ENCODE peak calls at places on chromosomes 12 and 14, in five cellular contexts. X is breast epithelium, L is heart left ventricle, T is AG10803, N is mammary epithelial cell. Z is an unnamed sample.

GRCh38 chr12:6774557-6775062 is 2.3 kb downstream of the LAG3 start:
- DNase-seq in X (no peak), L (no peak), N (no peak), T (no peak), Z (no peak)

GRCh38 chr14:32513571-32514009 is 184.5 kb downstream of the AKAP6 start:
- DNase-seq in N (peak; percentile 4), L (no peak), T (peak; percentile 58), X (no peak), Z (peak; percentile 48)

GRCh38 chr12:59077153-59077930 is 157.0 kb upstream of the LRIG3 start:
- DNase-seq in X (peak; percentile 36), N (peak; percentile 89), T (peak; percentile 67), L (no peak), Z (peak; percentile 77)

GRCh38 chr14:95294834-95295599 is 24.7 kb downstream of the CLMN start:
- DNase-seq in N (peak; percentile 84), L (no peak), T (peak; percentile 17), X (no peak), Z (peak; percentile 86)

GRCh38 chr12:131609762-131610161 is 101.1 kb upstream of the SFSWAP start:
- DNase-seq in L (peak; percentile 12), X (no peak), N (no peak), T (no peak), Z (no peak)

GRCh38 chr12:107661830-107662229 is 23.8 kb upstream of the PWP1 start:
- DNase-seq in X (no peak), N (no peak), L (no peak), T (no peak), Z (peak; percentile 9)

GRCh38 chr14:79730911-79731310 is 480.4 kb downstream of the DIO2 start:
- DNase-seq in X (no peak), L (no peak), T (no peak), N (no peak), Z (no peak)

GRCh38 chr14:69259531-69260245 is at the start of gene GALNT16:
- DNase-seq in N (no peak), L (peak; percentile 73), T (no peak), X (no peak), Z (peak; percentile 27)

GRCh38 chr14:71143391-71144290 is 236.4 kb downstream of the PCNX1 start:
- DNase-seq in L (no peak), N (peak; percentile 98), T (peak; percentile 80), X (no peak), Z (peak; percentile 98)

GRCh38 chr14:23237772-23238594 is at the start of gene RNF212B:
- DNase-seq in N (peak; percentile 74), L (peak; percentile 91), T (peak; percentile 55), X (peak; percentile 87), Z (peak; percentile 87)

GRCh38 chr12:40989785-40990184 is 198.3 kb upstream of the PDZRN4 start:
- DNase-seq in T (no peak), N (no peak), X (no peak), L (no peak), Z (no peak)

GRCh38 chr14:36019126-36019525 is 157.4 kb downstream of the PTCSC3 start:
- DNase-seq in X (no peak), N (no peak), L (no peak), T (peak; percentile 38), Z (no peak)

GRCh38 chr14:100738704-100739131 is 12.0 kb downstream of the DLK1 start:
- DNase-seq in N (no peak), X (no peak), L (peak; percentile 23), T (no peak), Z (no peak)

GRCh38 chr12:10365716-10366433 is 24.0 kb downstream of the KLRK1 start:
- DNase-seq in T (peak; percentile 34), X (no peak), L (no peak), N (peak; percentile 25), Z (peak; percentile 32)

GRCh38 chr12:50261654-50262053 is 21.7 kb downstream of the LIMA1 start:
- DNase-seq in X (no peak), T (no peak), L (no peak), N (peak; percentile 46), Z (peak; percentile 25)

GRCh38 chr12:79438480-79439178 is 252.1 kb downstream of the PAWR start:
- DNase-seq in X (no peak), L (no peak), T (no peak), N (no peak), Z (no peak)

GRCh38 chr14:61280092-61280525 is 1.0 kb downstream of the TMEM30B start:
- DNase-seq in L (no peak), N (no peak), T (no peak), X (no peak), Z (no peak)

GRCh38 chr14:33696165-33696564 is 254.7 kb downstream of the EGLN3 start:
- DNase-seq in N (no peak), T (no peak), L (no peak), X (no peak), Z (no peak)

GRCh38 chr14:24094839-24095195 is 706 bp downstream of the PCK2 start:
- DNase-seq in L (no peak), X (no peak), N (no peak), T (peak; percentile 5), Z (peak; percentile 8)

GRCh38 chr12:32369202-32369601 is 30.2 kb upstream of the FGD4 start:
- DNase-seq in N (no peak), L (no peak), T (no peak), X (no peak), Z (no peak)

GRCh38 chr12:48816148-48816854 is 2.0 kb upstream of the CACNB3 start:
- DNase-seq in X (no peak), L (no peak), N (no peak), T (no peak), Z (peak; percentile 24)

GRCh38 chr14:59918824-59919581 is 941 bp upstream of the LRRC9 start:
- DNase-seq in X (no peak), L (peak; percentile 26), N (no peak), T (peak; percentile 31), Z (peak; percentile 56)

GRCh38 chr14:36067428-36068187 is 108.9 kb downstream of the PTCSC3 start:
- DNase-seq in L (no peak), N (no peak), X (no peak), T (no peak), Z (no peak)

DNA sequence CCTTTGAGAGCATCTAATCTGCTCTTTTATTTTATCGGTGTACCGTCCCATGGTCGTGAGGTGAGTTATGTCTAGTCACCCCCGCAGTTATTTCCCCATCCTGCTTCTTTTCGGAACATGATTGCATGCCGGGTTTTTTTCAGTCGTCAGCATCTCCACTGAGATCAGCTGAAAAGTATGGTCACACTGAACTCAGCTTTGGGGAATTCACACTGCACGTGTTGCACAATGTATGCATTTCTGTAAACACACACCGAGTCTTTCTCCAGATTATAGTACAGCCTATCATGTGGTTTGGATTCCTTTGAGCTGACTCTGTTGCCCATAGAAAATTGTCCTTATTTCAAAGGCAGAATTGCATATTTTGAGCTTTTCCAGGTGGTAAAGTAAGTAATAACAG is 24.6 kb downstream of the PLXNC1 start:
- DNase-seq in X (no peak), L (no peak), N (peak; percentile 69), T (peak; percentile 96), Z (peak; percentile 99)
- H3K4me3 ChIP-seq in X (no peak overlapping the region), L (no peak overlapping the region), N (no peak overlapping the region), T (no peak overlapping the region), Z (no peak overlapping the region)

GRCh38 chr12:27524839-27525238 is 833 bp downstream of the PPFIBP1 start:
- DNase-seq in L (no peak), T (peak; percentile 57), X (peak; percentile 25), N (no peak), Z (peak; percentile 61)

GRCh38 chr12:27524489-27524835 is 456 bp downstream of the PPFIBP1 start:
- DNase-seq in L (no peak), T (no peak), N (no peak), X (no peak), Z (no peak)

GRCh38 chr12:27523305-27523641 is 733 bp upstream of the PPFIBP1 start:
- DNase-seq in X (no peak), L (no peak), T (no peak), N (no peak), Z (no peak)

GRCh38 chr12:27525373-27525772 is 1.4 kb downstream of the PPFIBP1 start:
- DNase-seq in L (peak; percentile 48), N (peak; percentile 83), T (peak; percentile 77), X (no peak), Z (peak; percentile 93)

DNA sequence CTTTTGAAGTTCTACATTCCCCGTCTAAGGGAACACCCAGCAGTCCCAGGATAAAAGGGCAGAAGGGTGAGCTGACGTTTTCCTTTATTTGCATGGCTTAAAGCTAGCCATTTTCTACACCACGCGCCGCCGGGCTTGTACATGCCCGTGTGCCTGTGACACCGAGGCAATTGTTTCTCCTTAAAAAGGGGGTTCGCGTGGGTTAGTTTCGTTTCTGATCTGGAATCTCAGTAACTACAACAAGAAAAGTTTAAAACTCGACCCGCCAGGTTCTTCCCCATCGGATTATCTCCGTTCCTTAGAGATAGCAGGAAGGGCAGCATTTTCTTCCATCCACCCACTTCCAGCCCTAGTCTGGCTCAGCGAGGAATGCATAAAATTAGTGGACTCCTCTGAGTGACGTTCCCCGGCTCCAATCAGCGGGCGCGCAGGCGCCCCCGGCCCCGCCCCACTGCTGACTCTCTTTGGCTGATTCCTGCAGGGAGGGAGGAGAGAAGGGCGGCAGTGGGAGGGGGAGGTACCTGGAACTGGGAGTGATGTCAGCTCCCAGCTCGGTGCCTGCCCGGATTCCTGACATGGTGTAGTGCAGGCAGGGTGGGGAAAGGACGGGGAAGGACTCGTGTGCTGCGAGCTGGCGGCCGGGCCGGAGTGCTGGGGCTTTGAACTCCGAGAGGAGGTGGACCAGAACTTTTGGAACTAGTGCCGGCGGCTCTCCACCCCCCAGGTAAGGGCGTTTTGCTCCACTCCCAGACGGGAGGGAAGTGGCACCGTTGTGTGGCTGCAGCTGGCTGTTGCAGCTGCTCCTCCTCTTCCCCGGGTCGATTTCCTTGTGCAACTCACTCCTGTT is at the start of gene PPFIBP1:
- DNase-seq in N (peak; percentile 99), X (peak; percentile 99), L (peak; percentile 99), T (peak; percentile 98), Z (peak; percentile 99)
- TF ChIP-seq CTCF in N (peak; percentile 65), X (peak; percentile 48), L (no peak), T (peak; percentile 47), Z (peak; percentile 49)

DNA sequence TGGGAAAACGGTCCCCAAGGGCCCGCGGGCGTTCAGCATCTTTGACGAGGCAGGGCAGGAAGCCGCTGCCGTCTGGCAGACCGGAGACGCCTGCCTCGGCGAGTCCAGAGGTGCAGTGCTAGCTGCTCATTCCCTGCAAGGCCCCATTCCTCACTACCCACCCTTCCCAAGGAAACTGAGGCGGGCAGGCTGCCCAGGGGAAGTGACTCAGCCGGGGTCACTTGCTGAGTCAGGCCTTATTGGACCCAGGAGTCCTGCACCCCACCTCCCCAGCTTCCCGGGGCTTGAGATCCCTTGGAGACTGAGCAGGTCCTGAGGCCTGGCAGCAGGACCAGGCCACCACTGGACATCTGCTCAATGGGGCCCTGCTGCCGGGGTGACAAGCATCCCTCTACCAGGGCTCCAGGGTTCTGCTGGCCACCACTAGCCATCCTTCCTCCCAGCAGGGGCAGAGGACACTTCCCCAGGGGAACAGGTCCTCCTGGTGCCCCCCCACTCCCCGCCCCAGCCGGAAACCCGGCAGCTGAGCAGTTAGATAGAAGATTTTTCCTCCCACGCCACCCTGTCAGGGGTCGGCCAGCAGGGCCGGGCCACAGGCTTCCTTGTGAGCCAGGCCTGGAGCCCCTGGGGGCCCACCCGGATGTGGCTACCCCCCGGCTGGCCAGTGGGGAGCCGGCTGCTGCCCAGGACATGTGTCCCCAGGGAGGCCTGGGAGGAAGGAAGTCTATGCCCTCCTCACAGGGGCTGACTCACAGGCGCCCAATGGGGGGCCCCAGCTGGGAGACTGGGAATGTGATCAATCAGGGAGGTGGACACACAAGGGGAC is 3.9 kb downstream of the SH2B3 start:
- DNase-seq in T (peak; percentile 77), L (peak; percentile 90), N (peak; percentile 29), X (no peak), Z (peak; percentile 87)
- H3K4me3 ChIP-seq in T (peak overlapping the region; percentile 31), L (no peak overlapping the region), N (peak overlapping the region; percentile 12), X (no peak overlapping the region), Z (peak overlapping the region; percentile 76)

DNA sequence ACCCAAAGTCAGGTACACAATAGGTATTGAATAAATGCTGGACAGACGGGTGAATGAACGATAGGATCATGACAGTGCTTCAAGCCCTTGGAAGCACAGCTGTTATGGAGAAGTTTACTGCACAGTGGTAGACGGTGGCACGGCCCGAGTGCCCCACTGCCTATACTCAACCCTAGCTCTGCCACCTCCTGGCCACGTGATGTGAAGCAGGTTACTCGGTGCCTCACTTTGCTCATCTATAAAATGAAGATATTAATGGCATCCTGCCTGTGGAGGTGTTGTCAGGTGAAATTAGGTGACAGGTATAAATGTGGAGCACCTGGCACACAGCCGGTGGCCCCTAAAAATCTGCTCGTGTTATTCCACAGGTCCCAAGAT is 5.8 kb downstream of the ASB2 start:
- DNase-seq in X (no peak), T (no peak), L (no peak), N (peak; percentile 42), Z (peak; percentile 13)
- TF ChIP-seq CTCF in X (peak; percentile 34), T (no peak), L (peak; percentile 22), N (peak; percentile 58), Z (peak; percentile 24)